ENCODE peak calls at places on chromosome 11, in ten cellular contexts. V is CD4-positive, alpha-beta T cell; H is cardiac muscle cell; U is HL-60; A is PC-3; E is neural progenitor cell; R is body of pancreas; G is brain microvascular endothelial cell; J is right lobe of liver; Y is fibroblast of lung. F is an unnamed sample. For H3K27me3, the result is how much of the 10 kb centered on the place peaks cover.

GRCh38 chr11:45648931-45649330 is 16.5 kb downstream of the CHST1 start:
- DNase-seq in J (no peak), H (no peak), A (no peak), U (no peak), R (no peak), G (no peak), E (peak), V (no peak), Y (no peak), F (no peak)

GRCh38 chr11:1751521-1751921 is 1.1 kb upstream of the IFITM10 start:
- DNase-seq in E (no peak), R (no peak), G (no peak), V (no peak), Y (no peak), U (no peak), J (no peak), A (no peak), H (no peak), F (no peak)

GRCh38 chr11:2379471-2380174 is 2.5 kb downstream of the CD81 start:
- DNase-seq in V (no peak), Y (peak), R (no peak), H (no peak), A (no peak), U (no peak), E (no peak), J (no peak), G (no peak), F (no peak)

GRCh38 chr11:56140151-56140661 is at the start of gene OR8J3:
- DNase-seq in V (no peak), Y (no peak), H (no peak), G (no peak), U (no peak), J (no peak), E (no peak), R (no peak), A (no peak), F (no peak)

GRCh38 chr11:13834463-13834862 is 128.1 kb upstream of the SPON1 start:
- DNase-seq in G (no peak), J (no peak), H (no peak), A (peak), V (no peak), R (no peak), U (no peak), E (peak), Y (no peak), F (no peak)

GRCh38 chr11:130817608-130817944 is 98.7 kb downstream of the SNX19 start:
- DNase-seq in E (no peak), A (no peak), H (peak), V (no peak), G (peak), U (peak), R (no peak), Y (peak), J (no peak), F (peak)

GRCh38 chr11:81658722-81659121 is 1074.9 kb downstream of the FAM181B start:
- DNase-seq in Y (peak), R (no peak), E (peak), G (peak), J (no peak), V (no peak), U (peak), A (peak), H (peak), F (no peak)

GRCh38 chr11:14973621-14974020 is 1.5 kb upstream of the CALCA start:
- DNase-seq in Y (peak), H (peak), E (peak), A (no peak), V (peak), J (peak), U (no peak), R (peak), G (no peak), F (no peak)

GRCh38 chr11:72781313-72782080 is 12.3 kb downstream of the STARD10 start:
- DNase-seq in J (peak), U (no peak), E (peak), G (no peak), A (peak), H (peak), V (peak), R (peak), Y (no peak), F (no peak)

GRCh38 chr11:10042699-10043098 is 251.3 kb downstream of the SBF2 start:
- DNase-seq in Y (no peak), E (no peak), G (no peak), A (peak), V (no peak), J (peak), U (peak), R (no peak), H (no peak), F (no peak)

GRCh38 chr11:118660646-118661424 is 18.6 kb downstream of the TREH start:
- DNase-seq in Y (no peak), R (no peak), E (no peak), U (no peak), A (no peak), V (no peak), H (peak), J (no peak), G (no peak), F (no peak)

GRCh38 chr11:32388871-32389770 is 46.2 kb downstream of the WT1 start:
- DNase-seq in H (peak), V (no peak), A (no peak), E (no peak), R (no peak), J (no peak), U (no peak), Y (no peak), G (no peak), F (no peak)
- TF ChIP-seq CTCF in H (no peak), V (no peak), A (no peak), E (no peak), R (no peak), J (no peak), U (no peak), Y (no peak), G (no peak), F (no peak)

GRCh38 chr11:96321066-96321465 is 21.9 kb downstream of the MAML2 start:
- DNase-seq in Y (no peak), H (no peak), V (no peak), R (no peak), G (no peak), E (no peak), J (no peak), A (no peak), U (no peak), F (no peak)
- H3K27ac ChIP-seq in Y (no peak), H (no peak), V (no peak), R (no peak), G (no peak), E (no peak), J (no peak), A (no peak), U (no peak), F (no peak)

GRCh38 chr11:125402436-125402835 is 93.6 kb downstream of the FEZ1 start:
- DNase-seq in Y (peak), A (peak), H (peak), V (no peak), E (no peak), U (no peak), R (no peak), G (peak), J (no peak), F (no peak)

GRCh38 chr11:125398994-125399638 is 96.9 kb downstream of the FEZ1 start:
- DNase-seq in R (no peak), G (no peak), U (peak), A (no peak), E (no peak), V (no peak), H (no peak), Y (no peak), J (no peak), F (no peak)

GRCh38 chr11:125398475-125398874 is 97.6 kb downstream of the FEZ1 start:
- DNase-seq in A (no peak), G (no peak), H (no peak), E (no peak), J (no peak), U (no peak), R (no peak), V (no peak), Y (no peak), F (no peak)

GRCh38 chr11:125401746-125402145 is 94.3 kb downstream of the FEZ1 start:
- DNase-seq in A (no peak), V (no peak), E (peak), J (no peak), Y (peak), U (no peak), H (peak), G (no peak), R (no peak), F (no peak)

DNA sequence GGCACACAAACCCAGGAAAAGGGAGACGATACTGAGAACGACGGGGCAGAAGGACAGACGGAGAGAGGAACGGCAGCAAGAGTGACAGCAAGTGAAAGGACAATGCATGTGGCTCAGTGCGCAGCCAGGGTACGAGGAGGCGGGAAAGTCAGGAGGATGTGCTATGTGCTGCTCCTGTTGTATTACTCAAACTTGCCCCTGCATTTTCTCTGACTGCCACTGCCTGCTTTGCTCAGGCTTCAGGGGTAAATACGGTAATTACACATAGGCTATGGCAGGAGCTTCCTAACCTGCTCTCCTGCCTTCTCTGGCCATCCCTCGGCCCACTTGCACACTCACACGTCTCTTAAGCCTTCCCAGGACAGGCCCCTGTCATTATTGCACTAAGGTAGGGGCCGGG is 94.8 kb downstream of the FEZ1 start:
- DNase-seq in U (no peak), Y (no peak), V (no peak), R (no peak), H (no peak), J (no peak), E (no peak), G (no peak), A (no peak), F (no peak)
- H3K27me3 ChIP-seq in U (under half), Y (under half), V (under half), R (under half), H (under half), J (under half), E (under half), G (under half), A (half or more), F (half or more)

GRCh38 chr11:8033312-8033715 is 46.2 kb downstream of the EIF3F start:
- DNase-seq in V (peak), Y (peak), H (peak), A (peak), G (peak), R (peak), U (peak), E (peak), J (peak), F (no peak)
- TF ChIP-seq CTCF in V (peak), Y (peak), H (peak), A (peak), G (peak), R (peak), U (peak), E (peak), J (peak), F (peak)

DNA sequence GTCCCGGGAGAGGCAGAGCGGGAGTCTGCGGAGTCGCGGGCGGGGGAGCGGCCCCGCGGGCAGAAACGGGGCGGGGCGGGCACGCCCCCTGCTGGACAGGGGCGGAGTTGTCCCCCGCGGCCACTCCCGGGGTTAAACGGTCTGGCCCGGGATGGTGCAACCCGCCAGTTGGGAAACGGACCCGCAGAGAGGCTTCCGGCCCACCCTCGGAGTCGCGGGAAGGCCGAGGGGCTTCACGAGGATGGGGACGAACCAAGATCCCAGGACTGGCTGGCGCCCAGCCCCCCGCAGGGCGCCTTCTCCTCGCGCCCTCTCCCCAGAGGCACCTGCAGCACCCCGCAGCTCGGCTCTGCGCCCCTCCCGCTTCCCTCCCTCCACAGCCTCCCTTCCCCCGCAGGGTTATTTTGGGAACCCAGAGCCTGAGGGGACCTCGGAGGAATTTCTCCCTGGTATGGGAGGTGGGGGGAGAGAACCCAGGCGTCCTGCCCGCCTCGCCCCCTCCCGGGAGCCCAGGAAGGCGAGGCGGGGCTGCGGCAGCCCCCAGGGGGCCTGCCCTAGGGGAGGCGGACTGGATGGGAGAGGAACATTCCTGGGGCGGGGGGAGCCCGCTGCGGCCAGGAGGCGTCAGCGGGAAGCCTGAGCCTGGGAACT is 877 bp downstream of the RASGRP2 start:
- DNase-seq in E (peak), G (no peak), U (peak), R (peak), A (peak), H (peak), V (peak), J (peak), Y (no peak), F (no peak)
- H3K27ac ChIP-seq in E (no peak), G (no peak), U (peak), R (peak), A (no peak), H (peak), V (peak), J (peak), Y (no peak), F (no peak)

DNA sequence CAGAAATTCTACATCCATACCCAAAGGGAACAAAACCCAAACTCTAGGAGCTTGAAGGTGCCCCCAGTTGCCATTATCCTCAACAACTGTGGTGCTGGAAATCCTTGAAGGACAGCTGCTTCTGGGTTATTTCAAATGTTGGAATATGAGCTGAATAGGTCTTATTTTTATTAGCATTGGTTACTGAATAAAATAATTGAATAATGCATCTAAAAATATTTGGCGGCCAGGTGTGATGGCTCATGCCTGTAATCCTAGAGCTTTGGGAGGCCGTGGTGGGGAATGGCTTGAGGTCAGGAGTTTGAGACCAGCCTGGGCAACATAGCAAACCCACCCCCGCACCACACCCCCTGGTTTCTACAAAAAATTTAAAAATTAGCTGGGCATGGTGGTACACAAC is 10.9 kb downstream of the PAMR1 start:
- DNase-seq in V (no peak), J (no peak), E (no peak), G (no peak), A (no peak), H (no peak), Y (no peak), U (no peak), R (no peak), F (no peak)
- H3K27me3 ChIP-seq in V (under half), J (under half), E (under half), G (under half), A (under half), H (under half), Y (under half), U (under half), R (under half), F (under half)

DNA sequence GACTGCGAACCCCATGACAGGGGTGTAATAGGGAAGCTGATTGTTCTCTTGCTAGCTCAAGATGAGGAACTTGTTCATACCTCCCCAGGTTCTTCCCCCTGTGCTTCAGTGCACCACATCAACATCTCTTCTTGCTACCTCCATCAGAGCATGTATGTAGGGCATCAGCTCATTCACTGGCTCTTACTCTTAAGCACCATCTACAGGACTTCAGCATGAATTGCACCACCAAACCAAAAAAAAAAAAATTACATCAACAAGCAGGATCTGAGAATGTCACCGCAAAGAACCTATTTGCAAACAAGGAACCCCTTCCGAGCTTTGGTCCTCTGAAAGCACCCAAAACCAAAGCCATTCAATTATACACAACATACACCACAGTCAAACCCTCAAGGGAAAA is 2226.5 kb upstream of the RAG2 start:
- DNase-seq in J (no peak), R (no peak), V (no peak), G (no peak), E (peak), U (no peak), Y (peak), H (peak), A (peak), F (no peak)
- TF ChIP-seq CTCF in J (peak), R (no peak), V (no peak), G (peak), E (peak), U (no peak), Y (no peak), H (peak), A (peak), F (peak)

GRCh38 chr11:86443415-86443814 is 68.7 kb downstream of the CCDC81 start:
- DNase-seq in E (no peak), J (no peak), G (no peak), V (no peak), R (no peak), Y (no peak), A (no peak), H (no peak), U (no peak), F (no peak)
- H3K27ac ChIP-seq in E (no peak), J (no peak), G (no peak), V (no peak), R (no peak), Y (no peak), A (no peak), H (no peak), U (no peak), F (no peak)